ENCODE peak calls at places on chromosomes 3 and 15, in eight cellular contexts. Q, A, C, S, M, W, D and P are unnamed samples.

GRCh38 chr3:153246805-153247204 is 84.8 kb downstream of the RAP2B start:
- DNase-seq in A (no peak), M (no peak), S (no peak), D (no peak), Q (no peak), W (no peak), C (no peak), P (peak; percentile 59)

GRCh38 chr3:43691120-43692002 is 623 bp downstream of the ABHD5 start:
- DNase-seq in Q (peak; percentile 61), C (peak; percentile 63), A (no peak), S (peak; percentile 33), D (peak; percentile 48), W (peak; percentile 87), M (peak; percentile 70), P (no peak)

GRCh38 chr15:69410290-69410874 is 3.8 kb upstream of the KIF23 start:
- DNase-seq in A (no peak), C (no peak), Q (peak; percentile 79), W (no peak), D (no peak), M (no peak), S (peak; percentile 84), P (peak; percentile 32)

GRCh38 chr3:157290761-157291160 is 130.8 kb upstream of the CCNL1 start:
- DNase-seq in C (no peak), A (peak; percentile 78), S (no peak), W (no peak), D (no peak), M (no peak), Q (no peak), P (peak; percentile 93)

GRCh38 chr15:94083467-94083991 is 147.8 kb upstream of the MCTP2 start:
- DNase-seq in W (no peak), D (peak; percentile 81), M (no peak), Q (peak; percentile 68), A (no peak), C (no peak), S (no peak), P (peak; percentile 35)

GRCh38 chr3:133797396-133798105 is 8.1 kb upstream of the SRPRB start:
- DNase-seq in W (no peak), C (no peak), D (no peak), M (no peak), Q (peak; percentile 19), S (no peak), A (no peak), P (no peak)

GRCh38 chr3:129560931-129561594 is 18.1 kb downstream of the H1-8 start:
- DNase-seq in D (peak; percentile 88), A (no peak), S (no peak), W (peak; percentile 82), C (peak; percentile 90), Q (no peak), M (peak; percentile 88), P (peak; percentile 84)

GRCh38 chr15:56683925-56684324 is 49.4 kb downstream of the ZNF280D start:
- DNase-seq in C (no peak), M (no peak), D (no peak), A (no peak), S (no peak), Q (no peak), W (no peak), P (no peak)

GRCh38 chr3:179768080-179768479 is 115.2 kb downstream of the USP13 start:
- DNase-seq in Q (peak; percentile 53), D (no peak), M (no peak), W (no peak), A (peak; percentile 44), C (no peak), S (peak; percentile 14), P (peak; percentile 68)

GRCh38 chr3:20225769-20226168 is 39.8 kb upstream of the SGO1 start:
- DNase-seq in M (no peak), Q (peak; percentile 40), D (no peak), W (no peak), C (no peak), A (peak; percentile 19), S (peak; percentile 12), P (peak; percentile 52)

GRCh38 chr3:124619887-124620599 is 110.2 kb upstream of the UMPS start:
- DNase-seq in A (no peak), M (no peak), W (no peak), S (no peak), D (no peak), Q (no peak), C (no peak), P (no peak)

GRCh38 chr15:74983725-74984231 is 11.6 kb upstream of the SCAMP5 start:
- DNase-seq in Q (peak; percentile 72), A (no peak), S (peak; percentile 56), W (no peak), M (no peak), C (no peak), D (no peak), P (no peak)

GRCh38 chr3:14802332-14802731 is 16.4 kb upstream of the FGD5 start:
- DNase-seq in D (peak; percentile 6), Q (no peak), M (no peak), W (no peak), S (no peak), A (no peak), C (no peak), P (no peak)

GRCh38 chr3:44067431-44067830 is 174.3 kb upstream of the TOPAZ1 start:
- DNase-seq in D (no peak), A (no peak), M (no peak), C (no peak), Q (no peak), W (no peak), S (no peak), P (no peak)

GRCh38 chr3:127768346-127769008 is 53.8 kb downstream of the MGLL start:
- DNase-seq in A (peak; percentile 95), S (peak; percentile 57), M (no peak), C (no peak), D (no peak), W (no peak), Q (peak; percentile 95), P (peak; percentile 99)

GRCh38 chr3:176514297-176514696 is 683.0 kb downstream of the TBL1XR1 start:
- DNase-seq in C (no peak), Q (peak; percentile 43), S (peak; percentile 8), D (no peak), M (no peak), W (no peak), A (no peak), P (peak; percentile 66)

GRCh38 chr3:56761887-56762605 is 39.7 kb downstream of the ARHGEF3 start:
- DNase-seq in S (no peak), Q (no peak), A (no peak), C (no peak), D (peak; percentile 38), M (no peak), W (no peak), P (peak; percentile 17)

GRCh38 chr3:56762718-56763117 is 39.0 kb downstream of the ARHGEF3 start:
- DNase-seq in M (no peak), W (no peak), S (no peak), C (no peak), D (no peak), Q (no peak), A (no peak), P (no peak)

GRCh38 chr3:56763233-56763632 is 38.5 kb downstream of the ARHGEF3 start:
- DNase-seq in D (no peak), A (no peak), M (no peak), S (no peak), W (no peak), C (no peak), Q (no peak), P (no peak)

GRCh38 chr3:56759532-56759931 is 42.2 kb downstream of the ARHGEF3 start:
- DNase-seq in W (no peak), M (no peak), Q (no peak), A (no peak), C (no peak), D (no peak), S (no peak), P (no peak)

DNA sequence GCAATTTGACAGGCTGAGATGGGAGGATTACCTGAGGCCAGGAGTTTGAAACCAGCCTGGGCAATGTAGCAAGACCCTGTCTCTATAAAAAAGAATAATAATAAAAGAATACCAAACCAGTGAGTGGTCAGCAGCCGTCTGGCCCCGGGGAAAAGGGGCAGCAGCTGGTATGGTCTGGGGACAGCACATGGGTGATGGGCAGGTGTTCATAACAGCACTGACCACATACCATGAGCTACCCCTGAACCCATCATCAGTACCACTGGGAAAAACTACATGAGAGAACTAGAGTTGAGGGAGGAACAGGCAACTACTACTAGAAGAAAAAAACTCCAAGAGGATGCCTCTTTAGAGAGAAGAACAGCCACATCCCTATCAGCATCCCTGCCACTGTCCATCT is 40.7 kb downstream of the ARHGEF3 start:
- DNase-seq in S (no peak), M (no peak), Q (no peak), D (no peak), C (no peak), W (no peak), A (no peak), P (no peak)
- H3K4me3 ChIP-seq in S (no peak overlapping the region), M (no peak overlapping the region), Q (no peak overlapping the region), D (no peak overlapping the region), C (no peak overlapping the region), W (no peak overlapping the region), A (no peak overlapping the region), P (no peak overlapping the region)

GRCh38 chr3:12954891-12955650 is 113.7 kb upstream of the RPL32 start:
- DNase-seq in M (peak; percentile 86), C (peak; percentile 88), S (no peak), A (no peak), Q (peak; percentile 41), D (peak; percentile 53), W (peak; percentile 87), P (peak; percentile 56)
- TF ChIP-seq CTCF in M (peak; percentile 47), C (no peak), S (no peak), A (no peak), Q (peak; percentile 8), D (no peak), W (no peak), P (no peak)

DNA sequence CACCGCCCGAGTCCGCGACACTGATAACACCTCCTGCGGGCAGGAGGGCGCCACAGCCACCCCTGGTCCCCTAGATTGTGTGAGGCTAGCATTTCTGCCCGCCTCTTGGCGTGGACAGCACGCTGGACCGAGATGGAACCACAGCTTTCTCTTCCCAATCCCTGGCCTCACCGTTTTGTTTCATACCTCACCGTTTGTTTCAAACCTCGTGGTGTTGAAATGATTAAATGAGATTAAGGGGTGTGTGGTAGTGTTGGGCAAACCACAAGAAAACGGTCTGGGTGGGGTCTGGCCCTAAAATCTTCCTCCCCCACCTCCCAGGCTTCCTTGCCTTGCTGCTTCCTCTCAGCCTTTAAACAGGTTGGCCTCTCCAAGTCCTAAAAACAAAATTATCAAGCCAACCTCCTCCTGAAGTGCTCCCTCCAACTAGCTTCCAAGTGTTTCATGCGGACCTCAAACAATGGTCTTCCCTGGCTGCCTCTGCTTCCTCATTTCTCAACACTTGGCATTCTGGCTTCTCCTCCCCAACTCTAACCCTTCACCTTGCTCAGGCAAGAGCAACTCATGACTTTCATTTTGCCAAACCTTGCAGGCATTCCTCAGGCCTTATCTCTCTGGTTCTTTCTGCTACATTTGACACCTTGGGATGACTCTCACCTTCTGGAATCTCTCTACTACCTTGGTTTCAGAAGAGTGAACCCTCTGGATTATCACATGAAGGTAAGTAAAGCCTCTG is 1.4 kb upstream of the ATP13A3 start:
- DNase-seq in A (no peak), D (no peak), Q (peak; percentile 87), C (no peak), W (no peak), M (no peak), S (no peak), P (peak; percentile 93)
- H3K4me3 ChIP-seq in A (peak overlapping the region; percentile 69), D (no peak overlapping the region), Q (no peak overlapping the region), C (peak overlapping the region; percentile 65), W (no peak overlapping the region), M (peak overlapping the region; percentile 80), S (no peak overlapping the region), P (peak overlapping the region; percentile 64)

DNA sequence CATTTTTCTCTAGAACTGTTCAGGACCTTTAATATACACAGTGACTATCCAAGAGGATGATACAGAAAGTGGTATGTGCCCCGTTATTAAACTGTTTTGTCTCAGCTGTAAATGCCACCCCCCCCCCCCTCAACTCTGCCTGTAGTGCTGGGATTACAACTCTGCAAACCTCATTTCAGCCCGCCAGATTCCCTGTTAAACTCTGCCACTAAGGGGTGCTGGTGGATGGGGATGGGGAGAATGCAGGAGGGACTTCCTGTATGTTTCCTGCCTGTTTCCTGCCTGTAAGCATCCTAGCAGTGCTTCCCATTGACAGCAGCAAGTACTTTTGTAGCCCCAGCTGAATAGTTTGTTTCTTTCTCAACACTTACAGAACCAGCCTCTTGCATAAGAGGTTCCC is 301.7 kb upstream of the RORA start:
- DNase-seq in S (no peak), A (no peak), C (no peak), W (no peak), M (no peak), D (no peak), Q (no peak), P (no peak)
- TF ChIP-seq CTCF in S (no peak), A (no peak), C (no peak), W (no peak), M (no peak), D (no peak), Q (no peak), P (no peak)